ENCODE peak calls at places on chromosomes 6 and 20, in five cellular contexts. One of them, this sample, is unnamed.

GRCh38 chr6:27770724-27771123 is 141.5 kb downstream of the OR2B2 start:
- DNase-seq in DMS 273 treated with DMSO at 0.1 percent for 48 hours: no peak
- DNase-seq in midbrain: no peak
- DNase-seq in fibroblast of villous mesenchyme: no peak
- DNase-seq in CD4-positive, alpha-beta T cell: no peak
- DNase-seq in this sample: no peak

GRCh38 chr20:1321654-1321939 is 7.3 kb downstream of the SDCBP2 start:
- DNase-seq in DMS 273 treated with DMSO at 0.1 percent for 48 hours: no peak
- DNase-seq in midbrain: no peak
- DNase-seq in fibroblast of villous mesenchyme: no peak
- DNase-seq in CD4-positive, alpha-beta T cell: no peak
- DNase-seq in this sample: no peak

GRCh38 chr6:22146581-22147468 is 150.0 kb downstream of the PRL start:
- DNase-seq in DMS 273 treated with DMSO at 0.1 percent for 48 hours: no peak
- DNase-seq in midbrain: peak; percentile 61
- DNase-seq in fibroblast of villous mesenchyme: no peak
- DNase-seq in CD4-positive, alpha-beta T cell: no peak
- DNase-seq in this sample: no peak

GRCh38 chr6:138564170-138564721 is 65.0 kb upstream of the NHSL1 start:
- DNase-seq in DMS 273 treated with DMSO at 0.1 percent for 48 hours: no peak
- DNase-seq in midbrain: no peak
- DNase-seq in fibroblast of villous mesenchyme: no peak
- DNase-seq in CD4-positive, alpha-beta T cell: no peak
- DNase-seq in this sample: no peak

GRCh38 chr20:51233345-51233744 is 210.4 kb upstream of the KCNG1 start:
- DNase-seq in DMS 273 treated with DMSO at 0.1 percent for 48 hours: no peak
- DNase-seq in midbrain: no peak
- DNase-seq in fibroblast of villous mesenchyme: no peak
- DNase-seq in CD4-positive, alpha-beta T cell: no peak
- DNase-seq in this sample: no peak

GRCh38 chr6:170139531-170139930 is 151.3 kb downstream of the DLL1 start:
- DNase-seq in DMS 273 treated with DMSO at 0.1 percent for 48 hours: no peak
- DNase-seq in midbrain: no peak
- DNase-seq in fibroblast of villous mesenchyme: no peak
- DNase-seq in CD4-positive, alpha-beta T cell: no peak
- DNase-seq in this sample: peak; percentile 23

GRCh38 chr6:30826961-30827342 is 57.4 kb upstream of the DDR1 start:
- DNase-seq in DMS 273 treated with DMSO at 0.1 percent for 48 hours: no peak
- DNase-seq in midbrain: no peak
- DNase-seq in fibroblast of villous mesenchyme: peak; percentile 63
- DNase-seq in CD4-positive, alpha-beta T cell: no peak
- DNase-seq in this sample: no peak

GRCh38 chr6:28747631-28748157 is 176.1 kb downstream of the TRIM27 start:
- DNase-seq in DMS 273 treated with DMSO at 0.1 percent for 48 hours: peak; percentile 96
- DNase-seq in midbrain: no peak
- DNase-seq in fibroblast of villous mesenchyme: peak; percentile 55
- DNase-seq in CD4-positive, alpha-beta T cell: no peak
- DNase-seq in this sample: no peak

GRCh38 chr6:34331361-34332050 is 61.0 kb downstream of the NUDT3 start:
- DNase-seq in DMS 273 treated with DMSO at 0.1 percent for 48 hours: no peak
- DNase-seq in midbrain: no peak
- DNase-seq in fibroblast of villous mesenchyme: no peak
- DNase-seq in CD4-positive, alpha-beta T cell: no peak
- DNase-seq in this sample: no peak

GRCh38 chr6:169959129-169960002 is 207.9 kb downstream of the ERMARD start:
- DNase-seq in DMS 273 treated with DMSO at 0.1 percent for 48 hours: no peak
- DNase-seq in midbrain: no peak
- DNase-seq in fibroblast of villous mesenchyme: no peak
- DNase-seq in CD4-positive, alpha-beta T cell: peak; percentile 60
- DNase-seq in this sample: peak; percentile 44

GRCh38 chr6:6723316-6723715 is 134.8 kb downstream of the LY86 start:
- DNase-seq in DMS 273 treated with DMSO at 0.1 percent for 48 hours: no peak
- DNase-seq in midbrain: no peak
- DNase-seq in fibroblast of villous mesenchyme: no peak
- DNase-seq in CD4-positive, alpha-beta T cell: no peak
- DNase-seq in this sample: no peak

GRCh38 chr20:19451591-19452295 is 239.3 kb downstream of the SLC24A3 start:
- DNase-seq in DMS 273 treated with DMSO at 0.1 percent for 48 hours: no peak
- DNase-seq in midbrain: no peak
- DNase-seq in fibroblast of villous mesenchyme: peak; percentile 12
- DNase-seq in CD4-positive, alpha-beta T cell: no peak
- DNase-seq in this sample: no peak

This sample was measured in CD8-positive, alpha-beta memory T cell.